ENCODE peak calls at places on chromosomes 16 and 17, in five cellular contexts. One of them, this sample, is unnamed.

GRCh38 chr17:7445011-7445927 is at the start of gene CHRNB1:
- DNase-seq in heart left ventricle: peak; percentile 90
- DNase-seq in cardiac muscle cell: peak; percentile 93
- DNase-seq in MM.1S: no peak
- DNase-seq in PC-9: peak; percentile 94
- DNase-seq in this sample: peak; percentile 88

GRCh38 chr16:85750827-85751641 is at the start of gene C16orf74:
- DNase-seq in heart left ventricle: peak; percentile 54
- DNase-seq in cardiac muscle cell: peak; percentile 79
- DNase-seq in MM.1S: peak; percentile 14
- DNase-seq in PC-9: peak; percentile 73
- DNase-seq in this sample: peak; percentile 46

GRCh38 chr17:3690094-3690715 is 5.8 kb downstream of the P2RX5 start:
- DNase-seq in heart left ventricle: no peak
- DNase-seq in cardiac muscle cell: no peak
- DNase-seq in MM.1S: no peak
- DNase-seq in PC-9: no peak
- DNase-seq in this sample: no peak

GRCh38 chr17:31068291-31068690 is 26.5 kb upstream of the NF1 start:
- DNase-seq in heart left ventricle: no peak
- DNase-seq in cardiac muscle cell: no peak
- DNase-seq in MM.1S: no peak
- DNase-seq in PC-9: peak; percentile 18
- DNase-seq in this sample: no peak

GRCh38 chr17:59002848-59003247 is 103.8 kb downstream of the TRIM37 start:
- DNase-seq in heart left ventricle: no peak
- DNase-seq in cardiac muscle cell: no peak
- DNase-seq in MM.1S: no peak
- DNase-seq in PC-9: no peak
- DNase-seq in this sample: no peak

GRCh38 chr17:2705888-2706795 is 5.4 kb downstream of the CLUH start:
- DNase-seq in heart left ventricle: peak; percentile 30
- DNase-seq in cardiac muscle cell: no peak
- DNase-seq in MM.1S: no peak
- DNase-seq in PC-9: no peak
- DNase-seq in this sample: no peak

GRCh38 chr17:49224198-49224996 is 6.2 kb downstream of the PHOSPHO1 start:
- DNase-seq in heart left ventricle: peak; percentile 30
- DNase-seq in cardiac muscle cell: peak; percentile 31
- DNase-seq in MM.1S: peak; percentile 9
- DNase-seq in PC-9: peak; percentile 20
- DNase-seq in this sample: no peak

GRCh38 chr17:72760368-72760767 is 332.1 kb downstream of the SLC39A11 start:
- DNase-seq in heart left ventricle: no peak
- DNase-seq in cardiac muscle cell: no peak
- DNase-seq in MM.1S: no peak
- DNase-seq in PC-9: no peak
- DNase-seq in this sample: no peak

GRCh38 chr17:69828087-69828486 is 246.9 kb upstream of the KCNJ16 start:
- DNase-seq in heart left ventricle: peak; percentile 64
- DNase-seq in cardiac muscle cell: no peak
- DNase-seq in MM.1S: no peak
- DNase-seq in PC-9: no peak
- DNase-seq in this sample: peak; percentile 44

GRCh38 chr16:13110124-13110796 is 208.9 kb downstream of the SHISA9 start:
- DNase-seq in heart left ventricle: no peak
- DNase-seq in cardiac muscle cell: no peak
- DNase-seq in MM.1S: no peak
- DNase-seq in PC-9: peak; percentile 88
- DNase-seq in this sample: no peak

GRCh38 chr17:21162394-21162775 is 35.6 kb downstream of the DHRS7B start:
- DNase-seq in heart left ventricle: no peak
- DNase-seq in cardiac muscle cell: no peak
- DNase-seq in MM.1S: no peak
- DNase-seq in PC-9: no peak
- DNase-seq in this sample: no peak

GRCh38 chr17:43171761-43172487 is 910 bp downstream of the NBR1 start:
- DNase-seq in heart left ventricle: peak; percentile 65
- DNase-seq in cardiac muscle cell: peak; percentile 32
- DNase-seq in MM.1S: peak; percentile 11
- DNase-seq in PC-9: peak; percentile 48
- DNase-seq in this sample: no peak

GRCh38 chr16:55605756-55606155 is 39.3 kb downstream of the CAPNS2 start:
- DNase-seq in heart left ventricle: no peak
- DNase-seq in cardiac muscle cell: no peak
- DNase-seq in MM.1S: no peak
- DNase-seq in PC-9: no peak
- DNase-seq in this sample: no peak

GRCh38 chr17:30291571-30292489 is at the start of gene BLMH:
- DNase-seq in heart left ventricle: peak; percentile 88
- DNase-seq in cardiac muscle cell: peak; percentile 78
- DNase-seq in MM.1S: peak; percentile 80
- DNase-seq in PC-9: peak; percentile 75
- DNase-seq in this sample: peak; percentile 86

GRCh38 chr17:7021993-7022778 is 664 bp upstream of the BCL6B start:
- DNase-seq in heart left ventricle: peak; percentile 85
- DNase-seq in cardiac muscle cell: peak; percentile 87
- DNase-seq in MM.1S: peak; percentile 83
- DNase-seq in PC-9: peak; percentile 79
- DNase-seq in this sample: peak; percentile 83

GRCh38 chr17:17749921-17750320 is 68.7 kb downstream of the RAI1 start:
- DNase-seq in heart left ventricle: no peak
- DNase-seq in cardiac muscle cell: peak; percentile 76
- DNase-seq in MM.1S: no peak
- DNase-seq in PC-9: no peak
- DNase-seq in this sample: no peak

GRCh38 chr16:22979038-22979437 is 165.1 kb downstream of the HS3ST2 start:
- DNase-seq in heart left ventricle: no peak
- DNase-seq in cardiac muscle cell: no peak
- DNase-seq in MM.1S: no peak
- DNase-seq in PC-9: no peak
- DNase-seq in this sample: no peak

GRCh38 chr16:22971346-22971924 is 157.5 kb downstream of the HS3ST2 start:
- DNase-seq in heart left ventricle: no peak
- DNase-seq in cardiac muscle cell: no peak
- DNase-seq in MM.1S: no peak
- DNase-seq in PC-9: no peak
- DNase-seq in this sample: no peak

GRCh38 chr16:22973451-22973991 is 159.6 kb downstream of the HS3ST2 start:
- DNase-seq in heart left ventricle: no peak
- DNase-seq in cardiac muscle cell: no peak
- DNase-seq in MM.1S: no peak
- DNase-seq in PC-9: no peak
- DNase-seq in this sample: no peak

GRCh38 chr16:22977294-22977697 is 163.3 kb downstream of the HS3ST2 start:
- DNase-seq in heart left ventricle: no peak
- DNase-seq in cardiac muscle cell: peak; percentile 4
- DNase-seq in MM.1S: peak; percentile 6
- DNase-seq in PC-9: no peak
- DNase-seq in this sample: no peak
- TF ChIP-seq CTCF in heart left ventricle: peak; percentile 41
- TF ChIP-seq CTCF in cardiac muscle cell: no peak
- TF ChIP-seq CTCF in MM.1S: peak; percentile 23
- TF ChIP-seq CTCF in PC-9: peak; percentile 67
- TF ChIP-seq CTCF in this sample: no peak

GRCh38 chr17:78718575-78719209 is 63.4 kb downstream of the CYTH1 start:
- DNase-seq in heart left ventricle: no peak
- DNase-seq in cardiac muscle cell: no peak
- DNase-seq in MM.1S: no peak
- DNase-seq in PC-9: no peak
- DNase-seq in this sample: no peak
- H3K4me3 ChIP-seq in heart left ventricle: no peak overlapping the region
- H3K4me3 ChIP-seq in cardiac muscle cell: no peak overlapping the region
- H3K4me3 ChIP-seq in MM.1S: peak overlapping the region; percentile 15
- H3K4me3 ChIP-seq in PC-9: no peak overlapping the region
- H3K4me3 ChIP-seq in this sample: no peak overlapping the region

DNA sequence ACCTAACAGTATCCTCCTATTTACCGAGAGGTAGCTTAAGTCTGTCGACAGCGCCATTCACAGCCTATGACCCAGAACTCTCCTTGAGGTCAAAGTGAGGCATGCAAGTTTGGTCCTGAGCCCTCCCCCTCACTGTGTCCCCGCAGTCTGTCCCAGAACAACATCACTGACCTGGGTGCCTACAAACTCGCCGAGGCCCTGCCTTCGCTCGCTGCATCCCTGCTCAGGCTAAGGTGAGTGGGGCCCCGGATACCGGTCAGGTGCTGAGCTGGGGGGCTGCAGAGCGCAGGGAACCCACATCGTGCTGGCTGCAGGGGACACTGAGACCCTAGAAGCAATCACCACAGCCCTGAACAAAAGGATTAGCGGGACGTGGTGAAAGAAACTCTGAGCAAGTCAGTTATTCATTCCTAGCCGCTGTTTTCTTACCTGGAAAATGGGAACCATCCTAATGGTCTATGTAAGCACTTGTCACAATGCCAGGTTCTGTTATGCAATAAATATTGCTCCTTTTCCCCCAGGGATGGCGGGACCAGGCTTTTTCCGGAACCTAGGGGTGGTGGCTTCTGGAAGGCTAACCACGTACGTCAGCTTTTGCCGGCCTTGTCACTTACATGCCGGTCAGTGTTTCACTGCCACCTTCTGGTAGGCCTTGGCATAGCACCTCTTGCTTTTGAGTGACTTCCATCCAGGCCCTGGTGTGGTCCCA is 23.8 kb downstream of the DEXI start:
- DNase-seq in heart left ventricle: peak; percentile 95
- DNase-seq in cardiac muscle cell: peak; percentile 92
- DNase-seq in MM.1S: peak; percentile 85
- DNase-seq in PC-9: peak; percentile 89
- DNase-seq in this sample: peak; percentile 95
- H3K36me3 ChIP-seq in heart left ventricle: peaks cover 16% of the 10 kb centered on the region
- H3K36me3 ChIP-seq in cardiac muscle cell: no peaks in the 10 kb centered on the region
- H3K36me3 ChIP-seq in MM.1S: no peaks in the 10 kb centered on the region
- H3K36me3 ChIP-seq in PC-9: no peaks in the 10 kb centered on the region
- H3K36me3 ChIP-seq in this sample: peaks cover 7% of the 10 kb centered on the region

GRCh38 chr16:49750341-49751011 is 105.4 kb downstream of the ZNF423 start:
- DNase-seq in heart left ventricle: no peak
- DNase-seq in cardiac muscle cell: no peak
- DNase-seq in MM.1S: no peak
- DNase-seq in PC-9: no peak
- DNase-seq in this sample: no peak
- TF ChIP-seq CTCF in heart left ventricle: no peak
- TF ChIP-seq CTCF in cardiac muscle cell: no peak
- TF ChIP-seq CTCF in MM.1S: no peak
- TF ChIP-seq CTCF in PC-9: no peak
- TF ChIP-seq CTCF in this sample: no peak

DNA sequence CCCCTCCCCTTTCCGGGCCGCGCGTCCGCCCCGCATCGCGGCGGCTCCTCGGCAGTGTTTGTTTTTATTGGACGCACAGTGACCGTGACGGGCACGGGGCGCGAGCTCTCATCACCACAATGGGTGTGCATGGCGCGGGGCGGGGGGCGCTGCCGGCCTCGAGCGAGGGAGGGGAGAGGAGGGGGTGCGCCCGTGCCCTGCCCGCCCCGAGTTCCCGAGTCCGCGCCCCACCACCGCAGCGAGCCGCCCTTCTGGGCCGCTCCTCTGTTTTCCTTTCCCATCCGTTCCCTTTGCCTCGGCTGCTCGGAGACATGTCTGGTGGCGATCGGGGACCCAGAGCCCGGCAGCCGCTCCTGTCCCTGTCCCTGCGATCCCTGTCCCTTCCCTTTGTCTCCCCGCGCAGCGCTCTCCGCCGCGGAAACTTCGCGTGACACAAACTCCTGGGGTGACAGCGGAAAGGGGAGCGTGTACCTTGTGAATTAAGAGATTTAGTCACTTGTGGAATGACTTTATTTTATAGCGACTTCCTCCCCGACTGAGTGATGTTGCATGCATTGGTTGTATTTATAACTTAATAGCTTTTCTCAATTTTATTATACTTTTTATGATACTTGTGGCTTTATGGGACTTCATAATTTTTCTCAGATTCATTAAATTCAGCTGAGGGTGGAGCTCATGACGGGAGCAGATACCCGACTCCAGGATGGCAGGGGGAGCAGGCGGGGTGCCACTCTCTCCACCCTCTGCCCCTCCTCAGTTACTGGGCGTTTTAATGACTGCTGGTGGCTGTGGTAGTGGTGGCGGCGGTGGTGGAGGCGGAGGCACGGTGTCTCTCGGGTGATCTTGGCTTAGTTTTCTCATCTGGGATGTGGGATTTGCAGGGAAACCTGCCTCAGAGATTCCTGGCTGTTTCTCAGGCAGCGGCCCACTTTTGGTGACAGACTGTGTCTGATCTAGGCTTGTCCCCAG is 40.8 kb downstream of the MRM1 start:
- DNase-seq in heart left ventricle: no peak
- DNase-seq in cardiac muscle cell: peak; percentile 40
- DNase-seq in MM.1S: no peak
- DNase-seq in PC-9: no peak
- DNase-seq in this sample: no peak
- H3K4me3 ChIP-seq in heart left ventricle: peak overlapping the region; percentile 44
- H3K4me3 ChIP-seq in cardiac muscle cell: peak overlapping the region; percentile 41
- H3K4me3 ChIP-seq in MM.1S: no peak overlapping the region
- H3K4me3 ChIP-seq in PC-9: no peak overlapping the region
- H3K4me3 ChIP-seq in this sample: peak overlapping the region; percentile 60

DNA sequence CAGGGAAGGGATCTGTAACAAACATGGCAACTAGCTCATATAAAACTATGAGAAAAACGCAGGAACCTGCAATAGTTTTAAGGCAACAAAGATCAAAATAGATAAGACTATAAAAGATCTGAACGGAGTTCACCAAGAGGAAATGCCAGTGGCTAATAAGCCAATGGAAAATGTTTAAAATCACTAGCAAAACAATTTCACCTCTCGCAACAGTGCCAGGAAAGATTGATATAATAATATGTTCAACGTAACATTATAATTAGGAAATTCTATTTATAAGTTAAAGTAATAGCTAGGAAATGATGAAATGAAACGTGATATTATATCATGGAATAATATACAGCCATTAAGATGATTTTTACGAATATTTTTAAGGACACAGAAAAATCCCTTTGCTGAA is 16.0 kb downstream of the MRC2 start:
- DNase-seq in heart left ventricle: no peak
- DNase-seq in cardiac muscle cell: no peak
- DNase-seq in MM.1S: no peak
- DNase-seq in PC-9: no peak
- DNase-seq in this sample: no peak
- H3K36me3 ChIP-seq in heart left ventricle: no peaks in the 10 kb centered on the region
- H3K36me3 ChIP-seq in cardiac muscle cell: no peaks in the 10 kb centered on the region
- H3K36me3 ChIP-seq in MM.1S: no peaks in the 10 kb centered on the region
- H3K36me3 ChIP-seq in PC-9: no peaks in the 10 kb centered on the region
- H3K36me3 ChIP-seq in this sample: no peaks in the 10 kb centered on the region

GRCh38 chr17:60164164-60164563 is 14.4 kb downstream of the CA4 start:
- DNase-seq in heart left ventricle: no peak
- DNase-seq in cardiac muscle cell: no peak
- DNase-seq in MM.1S: no peak
- DNase-seq in PC-9: no peak
- DNase-seq in this sample: no peak

GRCh38 chr17:60163108-60163784 is 13.5 kb downstream of the CA4 start:
- DNase-seq in heart left ventricle: no peak
- DNase-seq in cardiac muscle cell: peak; percentile 35
- DNase-seq in MM.1S: no peak
- DNase-seq in PC-9: no peak
- DNase-seq in this sample: peak; percentile 40

GRCh38 chr17:60160829-60161501 is 11.2 kb downstream of the CA4 start:
- DNase-seq in heart left ventricle: no peak
- DNase-seq in cardiac muscle cell: no peak
- DNase-seq in MM.1S: no peak
- DNase-seq in PC-9: no peak
- DNase-seq in this sample: no peak

GRCh38 chr17:60159479-60159866 is 9.7 kb downstream of the CA4 start:
- DNase-seq in heart left ventricle: no peak
- DNase-seq in cardiac muscle cell: no peak
- DNase-seq in MM.1S: no peak
- DNase-seq in PC-9: no peak
- DNase-seq in this sample: no peak

GRCh38 chr17:60161598-60162330 is 12.0 kb downstream of the CA4 start:
- DNase-seq in heart left ventricle: no peak
- DNase-seq in cardiac muscle cell: no peak
- DNase-seq in MM.1S: no peak
- DNase-seq in PC-9: no peak
- DNase-seq in this sample: no peak
- TF ChIP-seq CTCF in heart left ventricle: no peak
- TF ChIP-seq CTCF in cardiac muscle cell: no peak
- TF ChIP-seq CTCF in MM.1S: no peak
- TF ChIP-seq CTCF in PC-9: no peak
- TF ChIP-seq CTCF in this sample: no peak

This sample was measured in left ventricle myocardium inferior.